ENCODE peak calls at places on chromosomes 1 and 21, in eight cellular contexts. J, T, O, P, W, N, C and V are unnamed samples. For H3K9me3 and H3K27me3, the result is how much of the 10 kb centered on the place peaks cover.

GRCh38 chr21:20343186-20343585 is 655.0 kb upstream of the NCAM2 start:
- DNase-seq in J (no peak), T (no peak), O (no peak), P (no peak), W (no peak), N (no peak), C (no peak), V (no peak)

GRCh38 chr1:22553991-22554522 is 9.2 kb upstream of the EPHA8 start:
- DNase-seq in J (no peak), T (no peak), O (no peak), P (no peak), W (no peak), N (no peak), C (no peak), V (no peak)

GRCh38 chr1:169584483-169585144 is 1.7 kb downstream of the F5 start:
- DNase-seq in J (no peak), T (no peak), O (no peak), P (no peak), W (no peak), N (no peak), C (no peak), V (no peak)

GRCh38 chr1:24277420-24278169 is 41.6 kb upstream of the GRHL3 start:
- DNase-seq in J (no peak), T (peak), O (no peak), P (no peak), W (no peak), N (no peak), C (no peak), V (peak)

GRCh38 chr1:182771187-182771984 is 18.2 kb upstream of the NPL start:
- DNase-seq in J (no peak), T (no peak), O (no peak), P (no peak), W (no peak), N (no peak), C (no peak), V (no peak)

GRCh38 chr1:8358241-8358896 is 40.5 kb downstream of the SLC45A1 start:
- DNase-seq in J (no peak), T (no peak), O (no peak), P (no peak), W (peak), N (no peak), C (no peak), V (no peak)

GRCh38 chr1:190138266-190138665 is 339.4 kb downstream of the BRINP3 start:
- DNase-seq in J (no peak), T (no peak), O (no peak), P (no peak), W (no peak), N (no peak), C (no peak), V (no peak)

GRCh38 chr1:109814223-109814622 is 50.5 kb upstream of the EPS8L3 start:
- DNase-seq in J (no peak), T (no peak), O (no peak), P (peak), W (no peak), N (no peak), C (no peak), V (no peak)

GRCh38 chr21:45482899-45483821 is 59.1 kb downstream of the SLC19A1 start:
- DNase-seq in J (peak), T (no peak), O (peak), P (no peak), W (peak), N (no peak), C (no peak), V (no peak)

GRCh38 chr1:103108525-103109150 is 316 bp upstream of the COL11A1 start:
- DNase-seq in J (no peak), T (no peak), O (no peak), P (no peak), W (no peak), N (no peak), C (peak), V (no peak)

GRCh38 chr21:39263372-39263771 is 50.1 kb downstream of the BRWD1 start:
- DNase-seq in J (no peak), T (peak), O (no peak), P (no peak), W (no peak), N (no peak), C (no peak), V (no peak)

GRCh38 chr1:19819701-19820100 is 4.6 kb upstream of the RNF186 start:
- DNase-seq in J (peak), T (no peak), O (no peak), P (no peak), W (no peak), N (no peak), C (no peak), V (no peak)

GRCh38 chr21:38468989-38469388 is 29.3 kb downstream of the ERG start:
- DNase-seq in J (no peak), T (no peak), O (no peak), P (no peak), W (no peak), N (no peak), C (no peak), V (no peak)

GRCh38 chr1:1208713-1209433 is 2.5 kb upstream of the TNFRSF18 start:
- DNase-seq in J (peak), T (no peak), O (no peak), P (peak), W (peak), N (no peak), C (peak), V (no peak)

GRCh38 chr1:34840426-34840825 is 19.1 kb downstream of the SMIM12 start:
- DNase-seq in J (no peak), T (no peak), O (no peak), P (no peak), W (no peak), N (no peak), C (no peak), V (no peak)

GRCh38 chr1:222861057-222861456 is 46.2 kb downstream of the DISP1 start:
- DNase-seq in J (no peak), T (no peak), O (no peak), P (no peak), W (no peak), N (no peak), C (no peak), V (no peak)

GRCh38 chr1:241533375-241534115 is 1.4 kb downstream of the KMO start:
- DNase-seq in J (no peak), T (no peak), O (no peak), P (peak), W (no peak), N (no peak), C (no peak), V (no peak)

GRCh38 chr1:54227091-54227602 is 27.2 kb downstream of the MRPL37 start:
- DNase-seq in J (peak), T (peak), O (peak), P (peak), W (no peak), N (no peak), C (no peak), V (peak)

GRCh38 chr1:56404066-56404465 is 175.3 kb downstream of the PLPP3 start:
- DNase-seq in J (no peak), T (no peak), O (no peak), P (no peak), W (no peak), N (no peak), C (no peak), V (no peak)

GRCh38 chr1:91564888-91565700 is 64.4 kb downstream of the CDC7 start:
- DNase-seq in J (no peak), T (peak), O (no peak), P (no peak), W (no peak), N (no peak), C (no peak), V (no peak)

GRCh38 chr1:160519542-160520435 is 3.3 kb downstream of the SLAMF6 start:
- DNase-seq in J (no peak), T (no peak), O (no peak), P (no peak), W (no peak), N (no peak), C (no peak), V (no peak)

GRCh38 chr1:166730299-166730888 is 108.9 kb upstream of the POGK start:
- DNase-seq in J (no peak), T (no peak), O (no peak), P (no peak), W (peak), N (no peak), C (no peak), V (peak)

GRCh38 chr1:230069813-230070212 is 2.8 kb downstream of the GALNT2 start:
- DNase-seq in J (no peak), T (peak), O (peak), P (peak), W (no peak), N (no peak), C (no peak), V (no peak)

GRCh38 chr1:26786437-26787380 is 1.0 kb upstream of the PIGV start:
- DNase-seq in J (peak), T (peak), O (peak), P (peak), W (peak), N (peak), C (no peak), V (peak)

DNA sequence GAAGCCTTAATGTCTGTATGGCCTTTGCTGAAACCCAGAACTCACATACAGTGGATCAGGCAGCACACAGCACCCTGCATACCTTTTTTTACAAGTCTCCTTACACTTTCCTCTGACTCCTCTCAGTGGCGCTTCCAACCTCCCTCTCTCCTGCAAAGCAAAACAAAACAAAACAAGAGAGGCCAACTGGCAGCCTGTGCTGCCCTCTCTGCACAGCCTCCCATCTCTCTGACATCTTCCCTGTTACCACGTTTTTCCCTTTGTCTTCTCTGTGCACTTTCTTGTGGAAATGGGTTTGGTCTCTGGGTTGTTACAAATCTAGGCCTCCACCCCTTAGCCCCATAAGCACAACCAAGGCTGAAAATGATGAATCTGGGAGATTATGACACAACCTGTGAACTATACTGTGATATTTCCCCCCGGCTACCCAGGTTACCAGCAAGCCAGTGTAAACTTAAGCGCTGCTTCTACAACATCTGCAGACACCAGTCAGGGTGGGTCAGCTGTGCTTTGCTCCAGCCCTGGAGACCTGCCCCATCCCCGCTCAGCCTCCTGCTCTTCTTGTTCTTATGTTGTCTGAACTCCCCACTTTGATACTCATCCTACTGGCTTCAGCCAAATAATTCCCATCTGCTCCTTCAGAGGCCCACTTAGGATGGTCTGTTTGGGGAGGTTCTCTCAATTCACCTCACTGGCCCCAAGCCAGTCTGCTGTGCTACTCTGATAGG is 54.9 kb upstream of the FMOD start:
- DNase-seq in J (no peak), T (no peak), O (no peak), P (no peak), W (no peak), N (no peak), C (no peak), V (no peak)
- H3K9me3 ChIP-seq in J (under half), T (under half), O (under half), P (under half), W (under half), N (under half), C (under half), V (under half)

DNA sequence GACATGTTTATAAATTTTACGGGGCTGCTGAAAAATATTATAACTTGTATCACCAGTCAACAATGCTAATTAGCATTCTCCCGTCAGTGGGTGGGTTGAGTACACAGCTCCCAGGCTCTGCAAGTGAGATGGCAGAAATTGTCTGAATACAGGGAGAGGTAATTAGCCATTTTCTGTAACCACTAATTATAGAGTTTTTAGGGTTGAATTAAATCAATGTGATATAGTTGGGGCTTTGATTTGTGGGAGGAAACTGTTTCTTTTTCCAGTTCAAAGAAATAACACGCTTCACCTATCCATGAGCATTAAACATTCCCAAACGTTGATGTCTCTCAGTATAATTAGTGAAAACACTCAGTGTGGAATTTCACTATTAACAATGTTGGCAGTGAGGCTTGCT is 1.4 kb downstream of the VANGL1 start:
- DNase-seq in J (no peak), T (no peak), O (no peak), P (no peak), W (no peak), N (no peak), C (no peak), V (no peak)
- H3K4me3 ChIP-seq in J (peak), T (peak), O (no peak), P (no peak), W (peak), N (peak), C (no peak), V (peak)

GRCh38 chr1:108188801-108189200 is 11.3 kb downstream of the SLC25A24 start:
- DNase-seq in J (no peak), T (no peak), O (no peak), P (no peak), W (no peak), N (no peak), C (no peak), V (no peak)
- H3K27me3 ChIP-seq in J (under half), T (under half), O (under half), P (under half), W (under half), N (under half), C (under half), V (under half)

GRCh38 chr21:10425856-10426255 is 95.5 kb upstream of the TPTE start:
- DNase-seq in J (no peak), T (no peak), O (no peak), P (no peak), W (no peak), N (no peak), C (no peak), V (no peak)

DNA sequence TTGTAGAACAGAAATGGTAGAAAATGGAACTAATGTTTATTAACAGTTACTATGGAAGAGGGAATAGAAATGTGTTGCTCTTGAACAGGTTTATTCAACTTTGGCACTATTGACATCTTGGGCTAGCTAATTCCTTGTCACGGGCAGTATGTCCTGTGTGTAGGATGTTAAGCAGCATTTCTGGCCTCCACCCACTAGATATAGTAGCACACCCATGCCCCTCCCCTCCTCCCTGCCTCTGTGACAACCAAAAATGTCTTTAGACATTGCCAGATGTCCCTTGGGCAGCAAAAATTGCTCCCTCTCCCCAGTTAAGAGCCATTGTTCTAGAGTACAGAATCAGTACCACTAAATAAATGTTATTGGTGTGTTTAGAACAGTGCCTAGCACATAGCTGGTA is 91.4 kb upstream of the TPTE start:
- DNase-seq in J (no peak), T (no peak), O (no peak), P (no peak), W (no peak), N (no peak), C (no peak), V (no peak)
- H3K9me3 ChIP-seq in J (half or more), T (under half), O (under half), P (under half), W (under half), N (under half), C (under half), V (under half)

GRCh38 chr1:32701951-32702598 is 495 bp downstream of the SYNC start:
- DNase-seq in J (peak), T (peak), O (no peak), P (no peak), W (peak), N (no peak), C (peak), V (peak)
- H3K4me3 ChIP-seq in J (peak), T (peak), O (peak), P (peak), W (peak), N (peak), C (peak), V (peak)

DNA sequence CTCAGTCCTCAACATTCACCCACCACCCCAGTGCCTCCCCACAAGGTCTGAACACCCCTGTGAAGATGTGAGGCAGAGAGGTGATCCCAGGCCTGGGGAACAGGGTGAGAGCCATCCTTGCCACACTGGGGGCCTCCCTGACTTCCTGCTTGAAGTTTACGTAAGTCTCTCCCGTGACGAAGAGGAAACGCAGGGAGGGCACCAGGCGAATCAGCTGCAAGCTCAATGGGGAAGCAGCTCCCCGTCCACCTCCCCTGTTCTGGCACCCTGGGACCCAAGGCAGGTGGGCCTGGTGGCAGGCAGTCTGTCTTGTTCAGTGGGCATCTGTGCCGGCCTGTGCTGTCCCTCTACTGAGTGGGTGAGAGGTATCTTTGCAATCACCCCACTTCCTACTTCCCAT is 50.5 kb upstream of the CNTN2 start:
- DNase-seq in J (peak), T (no peak), O (peak), P (no peak), W (peak), N (no peak), C (no peak), V (no peak)
- H3K27me3 ChIP-seq in J (under half), T (under half), O (under half), P (under half), W (under half), N (under half), C (under half), V (under half)

GRCh38 chr1:247156787-247157232 is 15.0 kb downstream of the ZNF124 start:
- DNase-seq in J (no peak), T (peak), O (no peak), P (no peak), W (no peak), N (no peak), C (no peak), V (no peak)
- H3K9me3 ChIP-seq in J (half or more), T (under half), O (under half), P (under half), W (half or more), N (half or more), C (under half), V (half or more)

DNA sequence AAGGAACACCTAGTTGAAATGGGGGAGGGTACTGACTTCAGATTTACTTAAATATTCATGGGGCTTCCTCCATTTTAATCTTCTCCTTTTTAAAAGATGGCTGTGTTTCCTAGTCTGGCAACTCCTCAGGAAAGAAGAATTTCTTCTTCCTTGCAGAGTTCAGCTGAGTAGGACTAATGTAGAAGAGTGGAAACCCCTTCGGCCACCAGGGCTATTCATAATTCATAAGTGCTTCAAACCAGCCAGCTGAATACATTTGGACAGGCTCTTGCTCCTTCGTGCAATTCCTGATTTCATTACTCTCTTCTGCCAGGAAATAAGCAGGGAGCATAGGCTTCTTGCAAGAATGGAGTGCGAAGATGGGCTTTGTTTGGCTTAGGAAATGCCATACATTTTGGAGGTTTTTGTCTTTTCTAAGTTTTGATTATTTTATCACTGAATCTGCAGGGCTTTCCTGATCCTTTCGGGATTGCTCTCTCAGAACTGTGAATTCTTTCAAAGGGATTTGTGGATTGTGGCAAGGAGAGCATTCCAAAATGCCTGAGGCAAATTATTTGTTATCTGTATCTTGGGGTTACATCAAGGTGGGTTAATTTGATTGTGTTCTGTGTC is 179.5 kb upstream of the SGIP1 start:
- DNase-seq in J (no peak), T (peak), O (no peak), P (no peak), W (no peak), N (no peak), C (no peak), V (no peak)
- H3K4me3 ChIP-seq in J (no peak), T (no peak), O (no peak), P (no peak), W (peak), N (peak), C (no peak), V (no peak)